ENCODE peak calls at places on chromosome 14, in eight cellular contexts. W, Y, Q, F, K, J, D and G are unnamed samples.

GRCh38 chr14:93715279-93715927 is 72.9 kb downstream of the PRIMA1 start:
- DNase-seq in Y (no peak), F (no peak), Q (no peak), K (no peak), J (no peak), W (no peak), D (no peak), G (no peak)

GRCh38 chr14:105498430-105499255 is 7.6 kb downstream of the TEDC1 start:
- DNase-seq in W (no peak), F (no peak), Y (peak), Q (no peak), J (no peak), K (no peak), D (no peak), G (no peak)

GRCh38 chr14:105602799-105603763 is 76.7 kb downstream of the TMEM121 start:
- DNase-seq in F (no peak), Y (peak), D (no peak), K (no peak), Q (no peak), W (no peak), J (no peak), G (no peak)

GRCh38 chr14:53278602-53279506 is 125.7 kb upstream of the DDHD1 start:
- DNase-seq in W (no peak), Q (no peak), F (no peak), D (no peak), Y (no peak), K (peak), J (no peak), G (no peak)

GRCh38 chr14:60951781-60952435 is 29.0 kb downstream of the TRMT5 start:
- DNase-seq in K (no peak), J (no peak), D (no peak), F (no peak), Y (no peak), W (no peak), Q (no peak), G (no peak)

GRCh38 chr14:75709207-75709812 is 48.3 kb downstream of the TTLL5 start:
- DNase-seq in J (peak), K (peak), W (peak), F (peak), Q (peak), D (peak), Y (peak), G (peak)

GRCh38 chr14:87745507-87746118 is 247.4 kb downstream of the GALC start:
- DNase-seq in Y (no peak), D (no peak), F (peak), J (no peak), Q (no peak), W (peak), K (peak), G (no peak)

GRCh38 chr14:77041837-77042557 is 13.5 kb upstream of the IRF2BPL start:
- DNase-seq in F (no peak), Y (no peak), K (peak), D (peak), J (no peak), W (no peak), Q (peak), G (no peak)

GRCh38 chr14:54554401-54554800 is 12.5 kb upstream of the SAMD4A start:
- DNase-seq in K (no peak), Q (no peak), J (no peak), F (no peak), D (no peak), Y (no peak), W (no peak), G (no peak)

GRCh38 chr14:75831455-75831854 is 150.3 kb downstream of the TGFB3 start:
- DNase-seq in K (peak), F (no peak), D (peak), Q (peak), W (no peak), J (peak), Y (no peak), G (peak)

GRCh38 chr14:95291859-95292542 is 27.7 kb downstream of the CLMN start:
- DNase-seq in Y (peak), F (no peak), Q (peak), W (no peak), K (peak), J (no peak), D (peak), G (no peak)

GRCh38 chr14:103161054-103161397 is 37.8 kb downstream of the TNFAIP2 start:
- DNase-seq in J (no peak), D (no peak), Y (no peak), K (peak), W (no peak), Q (no peak), F (no peak), G (no peak)

GRCh38 chr14:72518809-72519377 is 375.0 kb downstream of the DPF3 start:
- DNase-seq in F (no peak), Y (no peak), K (no peak), J (no peak), Q (no peak), W (no peak), D (no peak), G (no peak)

GRCh38 chr14:95524706-95525512 is 8.5 kb upstream of the SYNE3 start:
- DNase-seq in W (no peak), J (no peak), D (no peak), Y (no peak), Q (no peak), K (peak), F (no peak), G (no peak)

GRCh38 chr14:89445252-89445973 is 28.4 kb upstream of the FOXN3 start:
- DNase-seq in Y (no peak), F (no peak), D (no peak), Q (no peak), W (no peak), J (no peak), K (no peak), G (no peak)

GRCh38 chr14:100376751-100377171 is 53.6 kb downstream of the SLC25A47 start:
- DNase-seq in D (no peak), W (no peak), J (no peak), Y (no peak), K (peak), Q (no peak), F (peak), G (no peak)

GRCh38 chr14:87109271-87109670 is 883.7 kb downstream of the GALC start:
- DNase-seq in D (no peak), J (no peak), Y (no peak), K (no peak), Q (no peak), W (no peak), F (no peak), G (no peak)

GRCh38 chr14:50677527-50678063 is 9.5 kb upstream of the SAV1 start:
- DNase-seq in F (no peak), W (no peak), K (peak), Y (no peak), Q (peak), J (no peak), D (no peak), G (no peak)

GRCh38 chr14:88005978-88006851 is 1.3 kb downstream of the GPR65 start:
- DNase-seq in K (no peak), W (no peak), F (no peak), Y (no peak), Q (no peak), D (no peak), J (no peak), G (no peak)

GRCh38 chr14:89794096-89794495 is 160.4 kb downstream of the EFCAB11 start:
- DNase-seq in W (no peak), J (no peak), D (no peak), F (no peak), K (no peak), Y (no peak), Q (no peak), G (no peak)

GRCh38 chr14:72169521-72169920 is 237.3 kb downstream of the RGS6 start:
- DNase-seq in W (no peak), F (no peak), Y (no peak), D (no peak), K (no peak), Q (no peak), J (no peak), G (no peak)

GRCh38 chr14:69315302-69315701 is 55.3 kb downstream of the GALNT16 start:
- DNase-seq in Q (no peak), J (no peak), Y (peak), K (peak), D (no peak), F (no peak), W (peak), G (no peak)

GRCh38 chr14:22998324-22999012 is 11.5 kb downstream of the C14orf93 start:
- DNase-seq in W (no peak), J (no peak), F (no peak), K (no peak), D (no peak), Q (no peak), Y (no peak), G (no peak)

GRCh38 chr14:71588576-71589215 is 343.5 kb upstream of the RGS6 start:
- DNase-seq in K (no peak), F (no peak), Q (no peak), W (no peak), Y (no peak), D (no peak), J (no peak), G (no peak)

GRCh38 chr14:49456589-49456988 is 129.6 kb downstream of the RPS29 start:
- DNase-seq in Q (no peak), K (no peak), W (no peak), F (no peak), Y (no peak), D (no peak), J (no peak), G (no peak)

GRCh38 chr14:102545461-102546265 is 36.1 kb upstream of the ANKRD9 start:
- DNase-seq in D (no peak), W (peak), K (no peak), Y (no peak), F (no peak), J (no peak), Q (peak), G (no peak)

GRCh38 chr14:74413622-74414021 is 12.4 kb downstream of the SYNDIG1L start:
- DNase-seq in D (no peak), F (no peak), K (no peak), J (no peak), Y (no peak), W (no peak), Q (no peak), G (no peak)

GRCh38 chr14:105317546-105317945 is 3.0 kb downstream of the PACS2 start:
- DNase-seq in Q (no peak), D (no peak), W (no peak), J (no peak), Y (no peak), K (no peak), F (no peak), G (no peak)

DNA sequence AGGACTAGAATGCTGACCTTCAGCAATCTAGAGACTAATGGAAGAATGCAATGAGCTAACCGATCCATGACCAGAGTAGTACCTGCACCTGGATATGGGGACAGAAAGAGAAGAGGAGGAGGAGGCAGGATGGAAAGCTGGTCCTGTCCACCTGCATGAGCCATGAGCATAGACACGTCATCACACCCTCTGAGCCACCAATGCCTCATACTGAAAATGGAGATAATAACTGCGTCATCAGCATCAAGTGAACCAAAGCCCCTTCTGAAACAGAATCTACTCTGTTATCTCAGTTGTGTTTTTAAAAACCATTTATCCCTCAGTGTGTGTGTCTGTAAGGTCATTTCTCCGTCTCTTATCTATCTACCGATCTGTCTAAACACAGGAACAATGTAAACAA is 327.0 kb downstream of the BCL11B start:
- DNase-seq in F (no peak), Q (no peak), W (no peak), J (no peak), Y (no peak), D (no peak), K (no peak), G (no peak)
- TF ChIP-seq CTCF in F (no peak), Q (no peak), W (no peak), J (no peak), Y (no peak), D (no peak), K (no peak), G (no peak)

GRCh38 chr14:21382095-21382494 is 1.7 kb downstream of the SUPT16H start:
- DNase-seq in W (no peak), Y (no peak), D (no peak), J (no peak), F (no peak), K (no peak), Q (no peak), G (no peak)
- TF ChIP-seq CTCF in W (no peak), Y (no peak), D (no peak), J (no peak), F (no peak), K (no peak), Q (no peak), G (no peak)

GRCh38 chr14:34710744-34711143 is 3.6 kb downstream of the CFL2 start:
- DNase-seq in W (no peak), Y (no peak), D (no peak), Q (no peak), F (no peak), J (no peak), K (no peak), G (no peak)

GRCh38 chr14:34713122-34713680 is 1.2 kb downstream of the CFL2 start:
- DNase-seq in K (no peak), J (no peak), D (no peak), Y (no peak), W (no peak), F (no peak), Q (no peak), G (no peak)

GRCh38 chr14:34711169-34711568 is 3.2 kb downstream of the CFL2 start:
- DNase-seq in J (no peak), Y (no peak), F (no peak), K (peak), Q (peak), D (peak), W (no peak), G (no peak)

GRCh38 chr14:34713681-34714319 is 593 bp downstream of the CFL2 start:
- DNase-seq in K (peak), Q (peak), D (peak), F (no peak), W (no peak), J (no peak), Y (no peak), G (no peak)

GRCh38 chr14:34711808-34712712 is 2.3 kb downstream of the CFL2 start:
- DNase-seq in D (no peak), K (no peak), F (no peak), J (no peak), Q (no peak), W (no peak), Y (no peak), G (no peak)
- TF ChIP-seq CTCF in D (no peak), K (no peak), F (no peak), J (no peak), Q (no peak), W (no peak), Y (no peak), G (no peak)

GRCh38 chr14:25537846-25538455 is 488.0 kb upstream of the STXBP6 start:
- DNase-seq in F (peak), D (no peak), Y (no peak), K (peak), J (no peak), Q (no peak), W (peak), G (peak)
- TF ChIP-seq CTCF in F (peak), D (peak), Y (peak), K (peak), J (no peak), Q (peak), W (peak), G (peak)

GRCh38 chr14:39472078-39472477 is 39.8 kb upstream of the FBXO33 start:
- DNase-seq in W (no peak), K (no peak), J (no peak), D (no peak), Q (no peak), Y (no peak), F (no peak), G (no peak)

GRCh38 chr14:39474416-39474911 is 42.2 kb upstream of the FBXO33 start:
- DNase-seq in Y (no peak), D (no peak), F (no peak), W (no peak), Q (no peak), K (no peak), J (no peak), G (no peak)

GRCh38 chr14:39467889-39468524 is 35.8 kb upstream of the FBXO33 start:
- DNase-seq in F (peak), J (no peak), W (peak), D (no peak), Y (no peak), K (peak), Q (no peak), G (no peak)

DNA sequence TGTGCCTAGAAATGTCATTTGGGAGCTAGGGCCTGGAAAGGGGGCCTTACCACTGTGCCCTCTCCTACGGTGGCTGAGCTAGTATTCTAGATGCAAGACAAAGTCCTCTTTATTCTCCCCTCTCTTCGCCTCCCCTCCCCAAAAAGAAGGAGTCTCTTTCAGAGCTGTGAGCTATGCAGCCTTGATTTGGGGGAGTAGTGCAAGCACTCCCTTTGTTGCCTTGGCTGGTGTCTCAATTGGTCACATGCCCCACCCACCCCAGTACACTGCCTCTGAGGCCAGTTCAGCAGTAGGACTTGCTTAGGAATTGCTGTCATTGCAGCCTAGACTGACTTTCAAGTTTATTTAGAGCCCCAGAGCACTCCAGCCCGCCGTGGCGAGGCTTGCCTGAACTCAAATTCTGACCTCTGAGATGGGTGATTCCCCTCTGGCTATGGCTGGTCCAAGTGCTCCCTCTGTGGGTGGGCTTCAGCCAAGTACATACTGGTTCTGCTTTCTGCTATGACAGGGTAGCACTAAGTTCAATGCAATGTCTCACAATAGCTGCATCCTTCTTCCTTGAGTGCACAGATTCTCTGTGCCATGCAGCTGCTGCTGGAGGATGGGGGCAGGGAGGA is 37.0 kb upstream of the FBXO33 start:
- DNase-seq in K (no peak), Y (no peak), J (no peak), F (peak), W (peak), Q (no peak), D (no peak), G (no peak)
- TF ChIP-seq CTCF in K (peak), Y (no peak), J (no peak), F (no peak), W (no peak), Q (no peak), D (peak), G (peak)